ENCODE peak calls at places on chromosomes 1 and 21, in four cellular contexts. O is PC-3, H is GM23248, I is GM23338. F is an unnamed sample.

GRCh38 chr1:183804916-183805734 is at the start of gene RGL1:
- DNase-seq in O (peak; percentile 67), H (peak; percentile 90), I (peak; percentile 69), F (peak; percentile 77)

GRCh38 chr1:4585216-4585615 is 69.2 kb upstream of the AJAP1 start:
- DNase-seq in O (peak; percentile 17), H (no peak), I (peak; percentile 17), F (peak; percentile 71)

GRCh38 chr1:72540674-72541073 is 258.3 kb upstream of the NEGR1 start:
- DNase-seq in O (no peak), H (no peak), I (no peak), F (no peak)

GRCh38 chr1:186658999-186659398 is 21.2 kb downstream of the PTGS2 start:
- DNase-seq in O (peak; percentile 40), H (no peak), I (no peak), F (no peak)

GRCh38 chr1:6447016-6447817 is 18.8 kb downstream of the TNFRSF25 start:
- DNase-seq in O (no peak), H (no peak), I (peak; percentile 79), F (peak; percentile 90)

GRCh38 chr1:200535605-200536004 is 84.9 kb downstream of the KIF14 start:
- DNase-seq in O (peak; percentile 98), H (peak; percentile 48), I (peak; percentile 68), F (peak; percentile 31)

GRCh38 chr1:44086722-44087474 is 31.7 kb upstream of the KLF17 start:
- DNase-seq in O (no peak), H (no peak), I (no peak), F (no peak)

GRCh38 chr1:79133703-79134258 is 127.3 kb upstream of the ADGRL4 start:
- DNase-seq in O (no peak), H (peak; percentile 5), I (no peak), F (no peak)

GRCh38 chr1:4120557-4121292 is 220.7 kb upstream of the C1orf174 start:
- DNase-seq in O (no peak), H (no peak), I (no peak), F (no peak)

GRCh38 chr1:12052008-12052573 is 11.0 kb upstream of the TNFRSF8 start:
- DNase-seq in O (peak; percentile 80), H (peak; percentile 95), I (no peak), F (no peak)

GRCh38 chr1:156487862-156488261 is 12.7 kb downstream of the MEF2D start:
- DNase-seq in O (no peak), H (no peak), I (no peak), F (no peak)

GRCh38 chr21:26055841-26056264 is 114.7 kb downstream of the APP start:
- DNase-seq in O (no peak), H (no peak), I (no peak), F (no peak)

GRCh38 chr1:178037510-178038253 is 56.2 kb upstream of the RASAL2 start:
- DNase-seq in O (peak; percentile 72), H (peak; percentile 92), I (peak; percentile 94), F (peak; percentile 78)

GRCh38 chr1:97632776-97633175 is 288.1 kb downstream of the DPYD start:
- DNase-seq in O (no peak), H (no peak), I (no peak), F (no peak)

GRCh38 chr1:172510479-172510878 is 22.5 kb upstream of the SUCO start:
- DNase-seq in O (no peak), H (no peak), I (no peak), F (no peak)

GRCh38 chr1:246836169-246836568 is 95.6 kb downstream of the AHCTF1 start:
- DNase-seq in O (peak; percentile 16), H (peak; percentile 13), I (no peak), F (no peak)

GRCh38 chr1:230073371-230074035 is 6.5 kb downstream of the GALNT2 start:
- DNase-seq in O (peak; percentile 99), H (peak; percentile 82), I (no peak), F (no peak)

GRCh38 chr1:80212958-80213357 is 1206.4 kb upstream of the ADGRL4 start:
- DNase-seq in O (no peak), H (no peak), I (no peak), F (peak; percentile 56)

GRCh38 chr1:30188329-30188728 is 535.1 kb downstream of the MATN1 start:
- DNase-seq in O (no peak), H (no peak), I (no peak), F (no peak)

GRCh38 chr1:155320661-155321576 is at the start of gene RUSC1:
- DNase-seq in O (peak; percentile 41), H (peak; percentile 83), I (peak; percentile 93), F (peak; percentile 90)

GRCh38 chr1:24901791-24902470 is 28.1 kb downstream of the RUNX3 start:
- DNase-seq in O (no peak), H (no peak), I (no peak), F (no peak)

GRCh38 chr21:35211767-35212166 is 162.7 kb upstream of the RUNX1 start:
- DNase-seq in O (no peak), H (no peak), I (no peak), F (no peak)

GRCh38 chr1:28193701-28194161 is 17.2 kb upstream of the PTAFR start:
- DNase-seq in O (peak; percentile 77), H (no peak), I (peak; percentile 46), F (no peak)

GRCh38 chr1:87450615-87451209 is 122.0 kb downstream of the LMO4 start:
- DNase-seq in O (peak; percentile 29), H (no peak), I (peak; percentile 33), F (peak; percentile 36)

GRCh38 chr1:200182701-200183100 is 155.2 kb downstream of the NR5A2 start:
- DNase-seq in O (peak; percentile 81), H (peak; percentile 31), I (no peak), F (no peak)

GRCh38 chr1:98090351-98090750 is 169.5 kb upstream of the DPYD start:
- DNase-seq in O (peak; percentile 30), H (peak; percentile 51), I (no peak), F (no peak)

GRCh38 chr21:27362249-27362648 is 395.4 kb upstream of the ADAMTS5 start:
- DNase-seq in O (peak; percentile 12), H (no peak), I (peak; percentile 51), F (no peak)

GRCh38 chr1:19647643-19648042 is 3.5 kb downstream of the NBL1 start:
- DNase-seq in O (no peak), H (peak; percentile 48), I (no peak), F (no peak)

GRCh38 chr1:25565188-25565591 is 21.8 kb downstream of the LDLRAP1 start:
- DNase-seq in O (no peak), H (no peak), I (no peak), F (no peak)

GRCh38 chr1:98391175-98391574 is 270.3 kb upstream of the SNX7 start:
- DNase-seq in O (no peak), H (no peak), I (no peak), F (no peak)

GRCh38 chr1:209106237-209106741 is 477.2 kb upstream of the CAMK1G start:
- DNase-seq in O (peak; percentile 72), H (peak; percentile 75), I (peak; percentile 21), F (peak; percentile 25)

GRCh38 chr1:45685308-45686080 is 839 bp downstream of the GPBP1L1 start:
- DNase-seq in O (peak; percentile 15), H (peak; percentile 49), I (peak; percentile 22), F (peak; percentile 9)

GRCh38 chr1:59128784-59129227 is 168.1 kb upstream of the FGGY start:
- DNase-seq in O (peak; percentile 38), H (peak; percentile 75), I (peak; percentile 54), F (peak; percentile 50)

GRCh38 chr1:232574867-232575523 is 54.9 kb downstream of the SIPA1L2 start:
- DNase-seq in O (peak; percentile 39), H (peak; percentile 32), I (no peak), F (no peak)

GRCh38 chr1:10897981-10898728 is 101.7 kb upstream of the CASZ1 start:
- DNase-seq in O (peak; percentile 55), H (peak; percentile 63), I (no peak), F (no peak)

GRCh38 chr1:10033359-10033845 is 644 bp downstream of the UBE4B start:
- DNase-seq in O (peak; percentile 46), H (peak; percentile 78), I (peak; percentile 57), F (peak; percentile 74)

GRCh38 chr1:230084408-230085177 is 17.6 kb downstream of the GALNT2 start:
- DNase-seq in O (peak; percentile 100), H (peak; percentile 99), I (no peak), F (no peak)

GRCh38 chr21:41620982-41621381 is 113.0 kb upstream of the TMPRSS2 start:
- DNase-seq in O (no peak), H (peak; percentile 82), I (no peak), F (no peak)
- TF ChIP-seq EZH2phosphoT487 in O (no peak), H (no peak), I (no peak), F (no peak)

GRCh38 chr1:42348498-42348897 is 13.5 kb upstream of the FOXJ3 start:
- DNase-seq in O (no peak), H (no peak), I (peak; percentile 32), F (peak; percentile 53)

GRCh38 chr1:42340898-42341297 is 5.9 kb upstream of the FOXJ3 start:
- DNase-seq in O (no peak), H (no peak), I (no peak), F (peak; percentile 34)

GRCh38 chr1:42340093-42340492 is 5.1 kb upstream of the FOXJ3 start:
- DNase-seq in O (peak; percentile 93), H (peak; percentile 34), I (peak; percentile 26), F (peak; percentile 67)

DNA sequence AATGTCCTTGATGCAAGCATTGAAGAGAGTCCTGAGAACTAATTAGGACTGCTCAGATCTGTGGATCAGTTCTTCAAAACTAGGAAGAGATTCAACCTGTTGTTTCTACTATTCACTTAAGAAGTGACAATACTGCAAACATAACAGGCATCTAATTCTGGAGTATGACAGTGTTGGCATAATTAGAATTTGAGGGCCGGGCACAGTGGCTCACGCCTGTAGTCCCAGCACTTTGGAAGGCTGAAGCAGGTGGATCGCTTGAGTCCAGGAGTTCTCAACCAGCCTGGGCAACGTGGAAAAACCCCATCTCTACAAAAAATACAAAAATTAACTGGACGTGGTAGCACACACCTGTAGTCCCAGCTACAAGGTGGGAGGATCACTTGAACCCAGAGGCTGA is 8.0 kb upstream of the FOXJ3 start:
- DNase-seq in O (no peak), H (no peak), I (no peak), F (no peak)
- H3K27ac ChIP-seq in O (no peak overlapping the region), H (no peak overlapping the region), I (no peak overlapping the region), F (no peak overlapping the region)

GRCh38 chr1:115210302-115210711 is 121.0 kb upstream of the TSPAN2 start:
- DNase-seq in O (peak; percentile 97), H (peak; percentile 71), I (no peak), F (no peak)
- TF ChIP-seq EZH2phosphoT487 in O (no peak), H (no peak), I (no peak), F (no peak)

GRCh38 chr1:92822907-92823306 is 8.9 kb upstream of the RPL5 start:
- DNase-seq in O (peak; percentile 12), H (peak; percentile 39), I (no peak), F (peak; percentile 7)
- H3K27ac ChIP-seq in O (no peak overlapping the region), H (no peak overlapping the region), I (no peak overlapping the region), F (no peak overlapping the region)

GRCh38 chr1:92442351-92442750 is 44.4 kb downstream of the GFI1 start:
- DNase-seq in O (no peak), H (no peak), I (no peak), F (no peak)

GRCh38 chr1:92445865-92446264 is 40.9 kb downstream of the GFI1 start:
- DNase-seq in O (no peak), H (no peak), I (no peak), F (no peak)

GRCh38 chr1:92446546-92446945 is 40.2 kb downstream of the GFI1 start:
- DNase-seq in O (no peak), H (peak; percentile 39), I (no peak), F (no peak)

GRCh38 chr1:92443893-92444292 is 42.8 kb downstream of the GFI1 start:
- DNase-seq in O (no peak), H (no peak), I (no peak), F (no peak)

GRCh38 chr1:92444351-92444750 is 42.4 kb downstream of the GFI1 start:
- DNase-seq in O (peak; percentile 17), H (peak; percentile 54), I (no peak), F (no peak)
- TF ChIP-seq EZH2phosphoT487 in O (no peak), H (no peak), I (no peak), F (no peak)